ENCODE peak calls at places on chromosomes 2 and 18, in five cellular contexts. One of them, this sample, is unnamed.

GRCh38 chr2:235447210-235447609 is 46.6 kb upstream of the AGAP1 start:
- DNase-seq in astrocyte of the spinal cord: no peak
- DNase-seq in hippocampal formation: no peak
- DNase-seq in HuH-7: no peak
- DNase-seq in NCI-H510A: no peak
- DNase-seq in this sample: no peak

GRCh38 chr2:115161531-115162453 is 719.4 kb downstream of the DPP10 start:
- DNase-seq in astrocyte of the spinal cord: no peak
- DNase-seq in hippocampal formation: peak; percentile 27
- DNase-seq in HuH-7: no peak
- DNase-seq in NCI-H510A: peak; percentile 82
- DNase-seq in this sample: no peak

GRCh38 chr2:158006961-158007664 is 94.6 kb upstream of the UPP2 start:
- DNase-seq in astrocyte of the spinal cord: no peak
- DNase-seq in hippocampal formation: no peak
- DNase-seq in HuH-7: no peak
- DNase-seq in NCI-H510A: peak; percentile 15
- DNase-seq in this sample: no peak

GRCh38 chr18:33495278-33495677 is 54.8 kb upstream of the CCDC178 start:
- DNase-seq in astrocyte of the spinal cord: peak; percentile 64
- DNase-seq in hippocampal formation: peak; percentile 7
- DNase-seq in HuH-7: peak; percentile 16
- DNase-seq in NCI-H510A: peak; percentile 23
- DNase-seq in this sample: no peak

GRCh38 chr18:67417864-67418523 is 98.5 kb downstream of the DSEL start:
- DNase-seq in astrocyte of the spinal cord: peak; percentile 54
- DNase-seq in hippocampal formation: no peak
- DNase-seq in HuH-7: peak; percentile 23
- DNase-seq in NCI-H510A: peak; percentile 62
- DNase-seq in this sample: peak; percentile 73

GRCh38 chr2:223563462-223563861 is 38.7 kb downstream of the SCG2 start:
- DNase-seq in astrocyte of the spinal cord: peak; percentile 79
- DNase-seq in hippocampal formation: no peak
- DNase-seq in HuH-7: peak; percentile 9
- DNase-seq in NCI-H510A: peak; percentile 64
- DNase-seq in this sample: peak; percentile 91

GRCh38 chr18:44123743-44124142 is 556.9 kb upstream of the SETBP1 start:
- DNase-seq in astrocyte of the spinal cord: peak; percentile 42
- DNase-seq in hippocampal formation: no peak
- DNase-seq in HuH-7: no peak
- DNase-seq in NCI-H510A: no peak
- DNase-seq in this sample: no peak

GRCh38 chr2:202278036-202278760 is 12.6 kb downstream of the NOP58 start:
- DNase-seq in astrocyte of the spinal cord: peak; percentile 52
- DNase-seq in hippocampal formation: no peak
- DNase-seq in HuH-7: no peak
- DNase-seq in NCI-H510A: no peak
- DNase-seq in this sample: peak; percentile 76

GRCh38 chr2:20614201-20615045 is 36.5 kb downstream of the HS1BP3 start:
- DNase-seq in astrocyte of the spinal cord: peak; percentile 90
- DNase-seq in hippocampal formation: peak; percentile 53
- DNase-seq in HuH-7: no peak
- DNase-seq in NCI-H510A: peak; percentile 85
- DNase-seq in this sample: no peak

GRCh38 chr2:237456200-237456731 is 30.8 kb upstream of the MLPH start:
- DNase-seq in astrocyte of the spinal cord: peak; percentile 94
- DNase-seq in hippocampal formation: no peak
- DNase-seq in HuH-7: no peak
- DNase-seq in NCI-H510A: no peak
- DNase-seq in this sample: peak; percentile 36

GRCh38 chr18:43587538-43588153 is 310.4 kb upstream of the SYT4 start:
- DNase-seq in astrocyte of the spinal cord: peak; percentile 46
- DNase-seq in hippocampal formation: no peak
- DNase-seq in HuH-7: peak; percentile 16
- DNase-seq in NCI-H510A: no peak
- DNase-seq in this sample: peak; percentile 22

This sample was measured in LHCN-M2.